ENCODE peak calls at places on chromosomes 2 and 18, in ten cellular contexts. O, K, J, C, T, G, S, B, V and A are unnamed samples. For H3K36me3, the result is how much of the 10 kb centered on the place peaks cover.

GRCh38 chr2:88738271-88738670 is 46.8 kb downstream of the RPIA start:
- DNase-seq in O (no peak), K (no peak), J (no peak), C (no peak), T (no peak), G (no peak), S (no peak), B (no peak), V (no peak), A (no peak)

GRCh38 chr2:240337028-240337427 is 98.4 kb upstream of the GPC1 start:
- DNase-seq in O (peak), K (no peak), J (no peak), C (no peak), T (no peak), G (no peak), S (no peak), B (no peak), V (no peak), A (no peak)

GRCh38 chr2:150919899-150920298 is 341.8 kb downstream of the RBM43 start:
- DNase-seq in O (no peak), K (no peak), J (no peak), C (no peak), T (no peak), G (no peak), S (no peak), B (no peak), V (no peak), A (no peak)

GRCh38 chr2:102022884-102023539 is 31.3 kb downstream of the IL1R2 start:
- DNase-seq in O (no peak), K (no peak), J (no peak), C (no peak), T (no peak), G (no peak), S (no peak), B (no peak), V (no peak), A (no peak)

GRCh38 chr2:200702646-200703118 is 109.0 kb upstream of the BZW1 start:
- DNase-seq in O (no peak), K (no peak), J (no peak), C (no peak), T (no peak), G (no peak), S (no peak), B (no peak), V (no peak), A (no peak)

GRCh38 chr2:154455201-154455600 is 243.3 kb upstream of the KCNJ3 start:
- DNase-seq in O (no peak), K (no peak), J (no peak), C (no peak), T (no peak), G (no peak), S (no peak), B (no peak), V (no peak), A (no peak)

GRCh38 chr18:13934676-13935075 is 19.3 kb upstream of the MC2R start:
- DNase-seq in O (no peak), K (no peak), J (no peak), C (no peak), T (no peak), G (no peak), S (no peak), B (no peak), V (no peak), A (no peak)

GRCh38 chr2:61634512-61634911 is 96.4 kb upstream of the XPO1 start:
- DNase-seq in O (no peak), K (no peak), J (no peak), C (no peak), T (no peak), G (peak), S (no peak), B (no peak), V (no peak), A (no peak)

GRCh38 chr2:98492441-98492840 is 47.8 kb downstream of the INPP4A start:
- DNase-seq in O (no peak), K (no peak), J (no peak), C (no peak), T (no peak), G (no peak), S (no peak), B (no peak), V (no peak), A (no peak)

GRCh38 chr2:109432421-109432820 is 181.3 kb downstream of the SEPTIN10 start:
- DNase-seq in O (no peak), K (no peak), J (no peak), C (peak), T (no peak), G (no peak), S (no peak), B (no peak), V (no peak), A (no peak)

GRCh38 chr2:127072380-127072779 is 34.6 kb downstream of the BIN1 start:
- DNase-seq in O (no peak), K (no peak), J (no peak), C (no peak), T (no peak), G (no peak), S (no peak), B (no peak), V (no peak), A (no peak)

GRCh38 chr2:127071901-127072328 is 35.0 kb downstream of the BIN1 start:
- DNase-seq in O (no peak), K (no peak), J (no peak), C (peak), T (no peak), G (no peak), S (no peak), B (no peak), V (no peak), A (no peak)

GRCh38 chr2:127069003-127069402 is 38.0 kb downstream of the BIN1 start:
- DNase-seq in O (no peak), K (no peak), J (no peak), C (peak), T (no peak), G (no peak), S (no peak), B (no peak), V (no peak), A (no peak)

GRCh38 chr2:127068351-127068741 is 38.6 kb downstream of the BIN1 start:
- DNase-seq in O (no peak), K (no peak), J (no peak), C (peak), T (no peak), G (no peak), S (no peak), B (no peak), V (no peak), A (no peak)

GRCh38 chr2:127070221-127070620 is 36.7 kb downstream of the BIN1 start:
- DNase-seq in O (no peak), K (no peak), J (no peak), C (no peak), T (no peak), G (no peak), S (no peak), B (no peak), V (no peak), A (no peak)
- H3K36me3 ChIP-seq in O (under half), K (under half), J (under half), C (under half), T (under half), G (under half), S (under half), B (under half), V (under half), A (under half)

GRCh38 chr18:45854036-45854586 is 28.6 kb downstream of the SIGLEC15 start:
- DNase-seq in O (no peak), K (no peak), J (peak), C (no peak), T (no peak), G (no peak), S (no peak), B (no peak), V (no peak), A (no peak)

GRCh38 chr18:45849529-45849928 is 24.1 kb downstream of the SIGLEC15 start:
- DNase-seq in O (no peak), K (no peak), J (no peak), C (no peak), T (no peak), G (no peak), S (no peak), B (no peak), V (no peak), A (no peak)

GRCh38 chr18:45850021-45850420 is 24.5 kb downstream of the SIGLEC15 start:
- DNase-seq in O (no peak), K (no peak), J (peak), C (no peak), T (peak), G (peak), S (no peak), B (no peak), V (no peak), A (no peak)

GRCh38 chr18:45851196-45851925 is 25.9 kb downstream of the SIGLEC15 start:
- DNase-seq in O (no peak), K (no peak), J (no peak), C (no peak), T (no peak), G (no peak), S (no peak), B (no peak), V (no peak), A (no peak)

DNA sequence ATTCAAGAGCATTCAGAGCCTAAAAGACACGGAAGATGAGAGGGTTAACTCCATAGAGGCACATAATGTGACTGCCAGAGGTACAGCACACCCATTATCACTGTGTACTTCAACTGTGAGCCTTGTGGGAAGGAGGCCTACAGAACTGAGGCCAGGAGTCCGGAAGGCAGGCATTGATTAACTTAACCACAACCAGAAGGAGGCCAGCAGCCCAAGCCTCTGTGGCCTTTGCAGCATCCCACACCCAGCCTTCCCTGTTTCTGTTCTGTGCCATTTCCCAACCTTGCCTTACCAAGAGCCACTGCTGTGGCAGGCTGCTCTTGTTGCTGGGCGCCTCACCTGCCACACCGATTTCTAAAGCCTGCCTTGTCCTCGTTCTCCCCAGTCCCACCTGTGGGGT is 27.2 kb downstream of the SIGLEC15 start:
- DNase-seq in O (no peak), K (no peak), J (no peak), C (no peak), T (no peak), G (no peak), S (no peak), B (no peak), V (no peak), A (no peak)
- H3K36me3 ChIP-seq in O (half or more), K (under half), J (under half), C (half or more), T (under half), G (under half), S (half or more), B (under half), V (half or more), A (under half)

DNA sequence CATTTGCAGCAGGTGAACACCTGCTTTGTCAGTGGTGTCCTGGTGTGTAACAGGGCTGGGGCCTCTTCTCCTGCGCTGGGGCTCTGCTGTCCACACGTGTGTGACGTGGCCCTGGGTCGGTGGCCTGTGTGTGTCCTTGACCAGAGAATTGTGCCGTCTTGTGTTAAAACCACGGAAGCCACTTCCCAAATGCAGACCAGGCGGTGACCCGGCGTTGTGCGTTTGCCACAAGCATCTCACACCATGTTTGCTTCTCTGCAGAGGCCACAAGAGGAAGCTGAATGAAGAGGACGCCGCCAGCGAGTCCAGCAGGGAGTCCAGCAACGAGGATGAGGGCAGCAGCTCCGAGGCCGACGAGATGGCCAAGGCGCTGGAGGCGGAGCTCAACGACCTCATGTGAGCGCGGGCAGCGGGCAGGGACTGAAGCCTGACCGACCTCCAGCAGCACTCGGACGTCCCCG is 44.3 kb upstream of the KCNG2 start:
- DNase-seq in O (peak), K (peak), J (no peak), C (no peak), T (no peak), G (no peak), S (no peak), B (peak), V (no peak), A (no peak)
- H3K36me3 ChIP-seq in O (under half), K (under half), J (under half), C (under half), T (under half), G (under half), S (under half), B (under half), V (half or more), A (half or more)

GRCh38 chr2:46521215-46521683 is 41.9 kb downstream of the TMEM247 start:
- DNase-seq in O (peak), K (peak), J (no peak), C (peak), T (no peak), G (no peak), S (peak), B (peak), V (peak), A (no peak)
- H3K36me3 ChIP-seq in O (under half), K (under half), J (under half), C (under half), T (under half), G (under half), S (under half), B (under half), V (under half), A (under half)

GRCh38 chr2:121727332-121727731 is 9.3 kb downstream of the NIFK start:
- DNase-seq in O (no peak), K (no peak), J (no peak), C (no peak), T (no peak), G (no peak), S (no peak), B (no peak), V (no peak), A (no peak)
- H3K36me3 ChIP-seq in O (half or more), K (under half), J (under half), C (half or more), T (under half), G (under half), S (half or more), B (under half), V (half or more), A (half or more)

GRCh38 chr2:134276381-134277172 is 22.7 kb downstream of the MGAT5 start:
- DNase-seq in O (no peak), K (no peak), J (no peak), C (no peak), T (peak), G (no peak), S (no peak), B (no peak), V (no peak), A (no peak)

GRCh38 chr2:134272831-134273230 is 19.0 kb downstream of the MGAT5 start:
- DNase-seq in O (no peak), K (no peak), J (no peak), C (no peak), T (no peak), G (no peak), S (no peak), B (no peak), V (no peak), A (no peak)

GRCh38 chr2:134275058-134275862 is 21.4 kb downstream of the MGAT5 start:
- DNase-seq in O (no peak), K (peak), J (no peak), C (no peak), T (peak), G (no peak), S (no peak), B (no peak), V (no peak), A (no peak)

GRCh38 chr2:134271758-134272157 is 17.9 kb downstream of the MGAT5 start:
- DNase-seq in O (no peak), K (no peak), J (no peak), C (no peak), T (no peak), G (no peak), S (no peak), B (no peak), V (no peak), A (no peak)

GRCh38 chr2:134273240-134273983 is 19.5 kb downstream of the MGAT5 start:
- DNase-seq in O (no peak), K (no peak), J (no peak), C (no peak), T (no peak), G (no peak), S (no peak), B (no peak), V (no peak), A (no peak)
- H3K36me3 ChIP-seq in O (under half), K (under half), J (under half), C (under half), T (under half), G (under half), S (under half), B (under half), V (under half), A (under half)

DNA sequence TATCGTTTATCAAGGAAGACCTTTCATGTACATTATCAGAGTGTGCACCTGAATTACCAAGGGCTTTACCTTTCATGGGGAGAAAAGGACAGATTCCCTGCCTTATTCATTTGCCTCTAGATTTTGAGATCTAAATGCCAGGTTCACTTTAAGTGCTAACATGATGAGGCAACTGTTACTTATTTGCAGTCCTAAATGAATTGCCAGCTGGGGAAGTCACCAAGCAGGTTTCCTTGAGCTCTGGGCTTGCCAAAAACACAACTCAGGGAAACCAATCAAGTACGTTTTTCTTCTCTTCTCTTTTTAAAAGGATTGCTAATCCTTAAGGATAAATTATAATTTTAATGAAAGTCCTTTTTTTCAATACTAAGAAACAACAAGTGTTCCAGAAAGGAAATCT is 70.6 kb downstream of the RTN4 start:
- DNase-seq in O (no peak), K (no peak), J (peak), C (no peak), T (no peak), G (no peak), S (no peak), B (peak), V (no peak), A (no peak)
- H3K36me3 ChIP-seq in O (under half), K (under half), J (under half), C (under half), T (under half), G (under half), S (under half), B (under half), V (under half), A (half or more)